ENCODE peak calls at places on chromosomes 6 and 20, in six cellular contexts. L is K562, T is HepG2, D is GM12878, K is H1, G is SK-N-SH. A is an unnamed sample.
A peak's percentile ranks its signal among the peaks of the same experiment; 100 is the strongest.

GRCh38 chr6:13488015-13488895 is 855 bp upstream of the GFOD1 start:
- DNase-seq in D (no peak), K (no peak), G (peak; percentile 52), L (no peak), T (no peak), A (peak; percentile 31)

GRCh38 chr20:23583526-23583925 is 15.2 kb upstream of the CST9L start:
- DNase-seq in T (no peak), G (no peak), K (no peak), D (no peak), L (no peak), A (no peak)

GRCh38 chr6:14925627-14926026 is 320.2 kb upstream of the JARID2 start:
- DNase-seq in D (no peak), K (no peak), T (no peak), G (no peak), L (no peak), A (no peak)

GRCh38 chr20:37352611-37352980 is 6.7 kb downstream of the SRC start:
- DNase-seq in G (peak; percentile 2), L (no peak), T (no peak), D (no peak), K (no peak), A (no peak)

GRCh38 chr20:483791-484644 is 21.7 kb upstream of the TBC1D20 start:
- DNase-seq in T (no peak), K (no peak), L (no peak), G (no peak), D (no peak), A (no peak)

GRCh38 chr6:89830385-89830809 is 717 bp downstream of the CASP8AP2 start:
- DNase-seq in G (peak; percentile 40), K (no peak), T (no peak), L (no peak), D (no peak), A (no peak)

GRCh38 chr20:19785173-19785799 is 27.2 kb downstream of the RIN2 start:
- DNase-seq in T (no peak), G (no peak), L (no peak), D (no peak), K (no peak), A (no peak)

GRCh38 chr6:75210885-75211739 is 5.3 kb upstream of the COL12A1 start:
- DNase-seq in K (no peak), L (peak; percentile 50), G (peak; percentile 44), D (no peak), T (peak; percentile 37), A (no peak)

GRCh38 chr6:122766256-122766655 is 13.3 kb upstream of the FABP7 start:
- DNase-seq in G (no peak), D (no peak), K (no peak), L (no peak), T (no peak), A (no peak)

GRCh38 chr6:12324741-12325140 is 34.6 kb downstream of the EDN1 start:
- DNase-seq in T (peak; percentile 31), K (peak; percentile 79), D (no peak), G (no peak), L (no peak), A (no peak)
- H3K27ac ChIP-seq in T (peak overlapping the region; percentile 35), K (no peak overlapping the region), D (no peak overlapping the region), G (no peak overlapping the region), L (no peak overlapping the region), A (no peak overlapping the region)

GRCh38 chr20:41394081-41394480 is 27.5 kb upstream of the EMILIN3 start:
- DNase-seq in L (no peak), T (no peak), D (no peak), K (no peak), G (no peak), A (no peak)
- TF ChIP-seq GABPA in L (no peak), T (no peak), D (no peak), K (no peak), G (no peak), A (no peak)

GRCh38 chr6:34113532-34113931 is 32.4 kb downstream of the GRM4 start:
- DNase-seq in K (no peak), L (no peak), D (no peak), T (no peak), G (no peak), A (no peak)
- H3K27ac ChIP-seq in K (no peak overlapping the region), L (no peak overlapping the region), D (no peak overlapping the region), T (no peak overlapping the region), G (no peak overlapping the region), A (no peak overlapping the region)

DNA sequence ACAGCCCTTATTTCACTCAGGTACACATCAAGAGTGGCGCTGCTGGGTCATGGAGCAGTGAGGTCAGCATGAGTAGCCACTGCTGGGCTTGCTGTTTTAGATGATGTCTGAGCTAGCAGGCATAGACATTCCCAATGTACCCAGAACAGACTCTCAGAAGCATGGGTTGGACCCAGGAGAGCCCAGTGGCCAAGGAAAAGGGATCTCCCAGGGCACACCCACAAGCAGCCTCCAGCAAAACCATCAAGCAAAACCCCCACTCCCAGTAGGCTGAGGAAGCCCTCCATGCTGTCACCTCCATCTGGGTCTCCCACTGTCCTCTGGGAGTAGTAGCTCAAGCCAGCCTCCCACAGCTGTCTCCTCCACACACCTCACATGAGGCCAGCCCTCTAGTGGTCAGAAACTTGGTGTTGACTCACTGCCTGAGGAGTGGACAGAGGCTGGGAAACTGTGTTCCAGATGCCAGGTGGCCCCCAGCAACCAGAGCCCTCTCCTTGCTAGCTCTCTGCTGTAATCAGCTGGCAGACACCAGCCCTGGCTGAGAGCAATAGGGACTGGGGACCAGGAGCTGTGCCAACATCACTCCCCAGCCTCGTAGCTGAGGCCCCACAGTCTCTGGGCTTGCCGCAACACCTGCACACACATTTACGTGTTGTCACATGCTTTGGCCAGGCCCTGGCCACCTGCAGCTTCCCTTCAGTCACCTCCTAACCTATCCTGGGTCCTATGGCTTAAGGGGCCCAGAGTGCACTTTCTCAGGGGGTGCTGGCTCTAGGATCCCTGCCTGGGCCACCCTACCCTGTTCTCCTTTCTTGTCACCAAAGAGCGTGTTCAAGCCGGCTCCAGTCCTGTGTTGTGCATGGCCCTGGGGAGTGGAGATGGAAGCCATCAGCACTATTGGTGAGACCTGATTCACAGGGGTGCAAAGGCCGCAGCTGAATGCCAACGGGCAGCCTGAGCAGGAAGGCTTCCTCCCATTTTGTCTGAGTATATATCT is 1.9 kb upstream of the AP5S1 start:
- DNase-seq in G (peak; percentile 82), D (no peak), T (peak; percentile 95), L (peak; percentile 51), K (no peak), A (peak; percentile 73)
- TF ChIP-seq GABPA in G (no peak), D (no peak), T (peak; percentile 23), L (no peak), K (no peak), A (no peak)

GRCh38 chr20:58526411-58526810 is 11.2 kb upstream of the APCDD1L start:
- DNase-seq in K (no peak), D (no peak), L (no peak), G (no peak), T (no peak), A (no peak)
- H3K27ac ChIP-seq in K (no peak overlapping the region), D (no peak overlapping the region), L (no peak overlapping the region), G (no peak overlapping the region), T (no peak overlapping the region), A (no peak overlapping the region)

DNA sequence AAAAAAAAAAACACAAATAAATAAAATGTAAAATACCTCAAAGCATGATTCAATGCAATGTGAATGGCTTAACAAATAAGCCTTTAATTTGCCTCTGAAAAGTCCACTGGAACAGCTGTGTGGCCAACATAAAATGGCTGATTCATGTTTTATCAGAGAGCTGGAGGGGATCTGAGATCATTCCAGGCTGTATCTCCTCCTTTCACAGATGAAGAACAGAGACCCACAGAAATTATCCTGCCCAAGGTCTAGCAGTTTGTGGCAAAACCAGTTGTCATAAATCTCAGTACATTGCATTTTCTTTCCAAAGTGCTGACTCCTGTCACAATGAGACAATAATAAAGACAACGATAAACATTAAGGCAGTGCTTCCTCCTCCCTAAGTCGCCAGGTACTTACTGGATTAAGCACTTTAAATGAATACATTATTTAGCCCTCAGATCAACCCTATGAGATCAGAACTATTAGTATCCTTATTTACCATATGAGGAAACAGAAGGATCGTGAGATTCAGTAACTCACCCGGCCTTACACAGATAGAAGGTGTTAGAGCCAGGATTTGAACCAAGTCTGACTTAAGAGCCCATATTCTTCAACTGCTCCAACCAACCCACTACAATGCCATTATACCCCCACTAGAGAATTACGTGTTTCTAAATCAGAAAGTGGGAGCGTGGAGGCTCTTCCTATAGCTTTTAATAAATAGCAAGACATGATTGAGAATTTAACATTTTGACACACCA is 118.3 kb downstream of the KIF13A start:
- DNase-seq in G (peak; percentile 22), L (no peak), K (no peak), D (no peak), T (no peak), A (no peak)
- TF ChIP-seq GABPA in G (no peak), L (no peak), K (no peak), D (no peak), T (no peak), A (no peak)

GRCh38 chr6:166952567-166953464 is 3.5 kb downstream of the RNASET2 start:
- DNase-seq in G (no peak), K (no peak), L (no peak), D (no peak), T (no peak), A (no peak)
- H3K27ac ChIP-seq in G (no peak overlapping the region), K (no peak overlapping the region), L (no peak overlapping the region), D (peak overlapping the region; percentile 96), T (no peak overlapping the region), A (no peak overlapping the region)

GRCh38 chr6:167566711-167567141 is 241.8 kb downstream of the TTLL2 start:
- DNase-seq in D (no peak), G (no peak), K (no peak), T (no peak), L (no peak), A (no peak)

GRCh38 chr6:167564416-167565250 is 239.7 kb downstream of the TTLL2 start:
- DNase-seq in T (no peak), L (no peak), G (no peak), K (no peak), D (no peak), A (no peak)

GRCh38 chr6:167565884-167566491 is 241.1 kb downstream of the TTLL2 start:
- DNase-seq in G (no peak), K (no peak), L (peak; percentile 33), D (no peak), T (peak; percentile 27), A (no peak)

GRCh38 chr6:167567142-167568033 is 242.5 kb downstream of the TTLL2 start:
- DNase-seq in T (no peak), L (no peak), G (no peak), K (no peak), D (no peak), A (no peak)

GRCh38 chr6:167565388-167565787 is 240.5 kb downstream of the TTLL2 start:
- DNase-seq in G (no peak), D (no peak), T (no peak), K (no peak), L (no peak), A (no peak)
- TF ChIP-seq GABPA in G (no peak), D (no peak), T (no peak), K (no peak), L (no peak), A (no peak)

DNA sequence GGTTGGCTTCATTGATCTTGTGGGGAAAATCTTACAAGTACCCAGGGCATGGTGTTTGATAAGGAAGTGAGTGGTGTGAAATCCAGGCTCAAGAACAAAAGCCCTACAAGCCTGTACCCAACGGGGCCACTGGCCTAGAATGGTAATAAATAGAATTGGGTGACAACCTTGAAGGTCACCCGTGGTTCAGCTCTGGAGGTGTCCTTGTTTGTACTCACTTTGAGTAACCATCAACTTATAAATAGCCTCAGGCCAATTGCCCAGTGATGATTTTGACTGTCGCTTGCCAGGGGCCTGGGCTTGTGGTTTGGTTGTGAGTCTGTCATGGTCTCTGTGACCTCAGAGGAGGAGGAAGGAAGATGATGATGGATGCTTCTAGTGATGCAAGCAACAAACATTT is 87.8 kb downstream of the PHACTR3 start:
- DNase-seq in L (no peak), K (no peak), D (no peak), G (no peak), T (no peak), A (no peak)
- H3K27ac ChIP-seq in L (no peak overlapping the region), K (no peak overlapping the region), D (no peak overlapping the region), G (no peak overlapping the region), T (no peak overlapping the region), A (no peak overlapping the region)